ENCODE peak calls at places on chromosomes 2 and 18, in five cellular contexts. K is small intestine; J is CD8-positive, alpha-beta memory T cell; A is GM23248; Q is psoas muscle. W is an unnamed sample.
A peak's percentile ranks its signal among the peaks of the same experiment; 100 is the strongest.

GRCh38 chr2:121342751-121343150 is 57.7 kb upstream of the TFCP2L1 start:
- DNase-seq in K (no peak), J (no peak), A (no peak), Q (no peak), W (no peak)

GRCh38 chr2:69720404-69720803 is 21.5 kb upstream of the ANXA4 start:
- DNase-seq in K (no peak), J (no peak), A (peak; percentile 43), Q (no peak), W (no peak)

GRCh38 chr2:120749506-120750431 is 14.1 kb downstream of the GLI2 start:
- DNase-seq in K (no peak), J (no peak), A (peak; percentile 40), Q (no peak), W (peak; percentile 61)

GRCh38 chr2:30530346-30530745 is 83.3 kb downstream of the LCLAT1 start:
- DNase-seq in K (no peak), J (no peak), A (no peak), Q (no peak), W (no peak)

GRCh38 chr18:32362484-32362883 is 108.2 kb downstream of the GAREM1 start:
- DNase-seq in K (no peak), J (no peak), A (no peak), Q (no peak), W (no peak)

GRCh38 chr2:127641846-127642510 is 4.0 kb upstream of the GPR17 start:
- DNase-seq in K (no peak), J (peak; percentile 65), A (no peak), Q (no peak), W (no peak)

GRCh38 chr18:80247403-80247916 is at the start of gene PARD6G:
- DNase-seq in K (peak; percentile 56), J (peak; percentile 79), A (peak; percentile 88), Q (peak; percentile 81), W (peak; percentile 82)

GRCh38 chr2:217142649-217143266 is 282.9 kb upstream of the TNP1 start:
- DNase-seq in K (peak; percentile 14), J (no peak), A (peak; percentile 26), Q (no peak), W (no peak)

GRCh38 chr2:150981826-150982225 is 279.8 kb downstream of the RBM43 start:
- DNase-seq in K (no peak), J (no peak), A (peak; percentile 14), Q (no peak), W (no peak)

GRCh38 chr2:8536686-8537571 is 144.9 kb upstream of the ID2 start:
- DNase-seq in K (no peak), J (no peak), A (peak; percentile 76), Q (no peak), W (no peak)

GRCh38 chr2:202373490-202373889 is 2.6 kb upstream of the BMPR2 start:
- DNase-seq in K (no peak), J (no peak), A (peak; percentile 20), Q (no peak), W (no peak)

GRCh38 chr2:47867205-47867604 is 39.1 kb downstream of the FBXO11 start:
- DNase-seq in K (peak; percentile 67), J (no peak), A (peak; percentile 91), Q (no peak), W (no peak)

GRCh38 chr2:110149330-110150220 is 34.0 kb upstream of the MALL start:
- DNase-seq in K (no peak), J (no peak), A (peak; percentile 85), Q (no peak), W (no peak)

GRCh38 chr2:144097440-144098225 is 422.3 kb downstream of the ZEB2 start:
- DNase-seq in K (no peak), J (no peak), A (no peak), Q (no peak), W (no peak)

GRCh38 chr2:9234680-9235387 is 28.2 kb downstream of the ASAP2 start:
- DNase-seq in K (peak; percentile 74), J (no peak), A (peak; percentile 86), Q (no peak), W (no peak)

GRCh38 chr18:43876286-43877082 is 599.2 kb upstream of the SYT4 start:
- DNase-seq in K (no peak), J (no peak), A (peak; percentile 20), Q (no peak), W (no peak)

GRCh38 chr2:10204326-10205200 is 82.0 kb downstream of the RRM2 start:
- DNase-seq in K (no peak), J (no peak), A (peak; percentile 65), Q (no peak), W (no peak)

GRCh38 chr18:37381554-37381953 is 184.0 kb downstream of the CELF4 start:
- DNase-seq in K (no peak), J (no peak), A (no peak), Q (no peak), W (no peak)

GRCh38 chr2:53828331-53828730 is 31.4 kb downstream of the GPR75 start:
- DNase-seq in K (no peak), J (no peak), A (no peak), Q (no peak), W (no peak)

GRCh38 chr2:53829252-53829651 is 30.5 kb downstream of the GPR75 start:
- DNase-seq in K (no peak), J (no peak), A (no peak), Q (no peak), W (no peak)

GRCh38 chr2:53829669-53830290 is 30.0 kb downstream of the GPR75 start:
- DNase-seq in K (no peak), J (no peak), A (no peak), Q (peak; percentile 19), W (no peak)

GRCh38 chr2:53827398-53828175 is 32.2 kb downstream of the GPR75 start:
- DNase-seq in K (no peak), J (no peak), A (no peak), Q (no peak), W (no peak)

DNA sequence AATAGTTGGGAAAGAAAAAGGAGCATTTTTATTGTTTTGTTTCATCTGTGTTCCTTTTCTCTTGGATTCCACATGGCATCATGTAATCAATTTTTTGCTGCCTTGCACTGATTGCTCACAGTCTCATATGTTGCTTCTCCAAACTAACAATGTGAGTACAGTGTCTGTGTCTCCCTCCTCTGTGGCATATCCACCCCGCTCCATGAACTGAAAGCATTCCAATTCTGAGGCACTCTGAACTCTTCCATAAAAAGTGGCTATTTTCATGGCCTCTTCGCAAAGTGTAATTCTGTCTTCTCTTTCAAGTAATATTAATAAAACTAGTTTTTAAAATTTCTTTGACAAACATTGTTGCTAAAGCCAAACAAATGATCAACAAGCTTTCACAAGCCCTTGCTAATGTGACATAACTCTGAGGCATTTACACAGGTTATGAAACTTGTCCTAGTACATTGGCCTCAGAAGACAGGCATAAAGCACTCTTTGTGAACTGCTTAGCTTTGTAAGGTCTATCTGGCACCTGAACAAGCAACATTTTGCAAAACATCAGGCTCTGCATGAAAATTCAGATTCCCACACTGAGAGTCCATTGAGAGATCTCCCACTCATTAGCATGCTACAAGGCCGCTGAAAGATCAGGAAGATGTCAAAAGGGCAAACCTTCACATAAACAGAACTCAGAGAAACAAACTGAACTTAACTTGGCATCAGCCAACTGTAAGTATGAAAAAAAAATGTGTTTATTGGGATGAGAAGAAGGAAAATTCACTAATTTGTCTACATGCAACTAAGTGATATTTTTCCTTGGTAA is 33.0 kb downstream of the GPR75 start:
- DNase-seq in K (no peak), J (no peak), A (peak; percentile 19), Q (no peak), W (no peak)
- H3K27ac ChIP-seq in K (no peak overlapping the region), J (no peak overlapping the region), A (no peak overlapping the region), Q (no peak overlapping the region), W (no peak overlapping the region)

GRCh38 chr18:72161686-72162085 is 382.5 kb downstream of the CBLN2 start:
- DNase-seq in K (no peak), J (no peak), A (no peak), Q (no peak), W (no peak)

GRCh38 chr18:72155327-72155726 is 388.8 kb downstream of the CBLN2 start:
- DNase-seq in K (no peak), J (no peak), A (no peak), Q (no peak), W (no peak)

GRCh38 chr18:72160504-72161445 is 383.4 kb downstream of the CBLN2 start:
- DNase-seq in K (no peak), J (no peak), A (no peak), Q (no peak), W (no peak)
- H3K9me3 ChIP-seq in K (no peaks in the 10 kb centered on the region), J (no peaks in the 10 kb centered on the region), A (no peaks in the 10 kb centered on the region), Q (no peaks in the 10 kb centered on the region), W (no peaks in the 10 kb centered on the region)

GRCh38 chr2:71715241-71715750 is 261.9 kb downstream of the DYSF start:
- DNase-seq in K (no peak), J (no peak), A (no peak), Q (no peak), W (no peak)

GRCh38 chr2:71713581-71714580 is 260.5 kb downstream of the DYSF start:
- DNase-seq in K (no peak), J (no peak), A (peak; percentile 28), Q (peak; percentile 44), W (peak; percentile 67)

GRCh38 chr2:71716697-71717624 is 263.6 kb downstream of the DYSF start:
- DNase-seq in K (no peak), J (no peak), A (peak; percentile 93), Q (peak; percentile 97), W (peak; percentile 98)

GRCh38 chr2:71715951-71716696 is 262.8 kb downstream of the DYSF start:
- DNase-seq in K (no peak), J (no peak), A (no peak), Q (no peak), W (no peak)

DNA sequence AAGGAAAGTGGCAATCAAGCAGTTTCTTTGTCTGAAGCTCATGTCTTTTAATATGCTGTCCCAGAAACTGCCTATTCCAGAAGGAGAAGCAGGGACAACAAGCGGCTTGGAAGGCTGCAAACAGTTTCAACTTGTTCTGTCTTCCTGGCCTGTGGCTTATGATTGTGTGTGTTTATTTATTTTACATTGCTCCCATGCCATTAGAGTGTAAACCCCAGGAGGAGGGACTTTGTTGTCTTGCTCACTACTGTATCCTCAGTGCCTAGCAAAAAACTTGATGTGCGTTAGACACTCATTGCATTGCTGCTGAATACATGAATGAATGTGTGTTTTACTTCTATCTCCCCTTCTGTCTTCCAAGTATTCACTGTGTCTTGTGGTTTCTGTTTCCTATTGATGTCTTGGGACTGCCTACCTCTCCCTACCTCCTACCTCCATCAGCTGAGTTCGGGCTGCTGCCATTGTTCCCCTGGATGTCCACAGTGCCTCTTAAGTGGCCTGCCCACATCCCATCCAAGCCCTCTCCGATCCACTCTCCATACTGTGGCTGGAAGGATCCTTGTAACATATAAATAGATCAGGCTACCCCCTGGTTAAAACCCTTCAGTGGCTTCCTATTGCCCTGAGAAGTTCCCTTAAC is 261.4 kb downstream of the DYSF start:
- DNase-seq in K (no peak), J (no peak), A (no peak), Q (no peak), W (no peak)
- H3K4me1 ChIP-seq in K (peaks cover 4% of the 10 kb centered on the region), J (no peaks in the 10 kb centered on the region), A (peaks cover 20% of the 10 kb centered on the region), Q (peaks cover 59% of the 10 kb centered on the region), W (peaks cover 90% of the 10 kb centered on the region)

GRCh38 chr18:75209952-75210261 is 690 bp upstream of the TSHZ1 start:
- DNase-seq in K (no peak), J (no peak), A (peak; percentile 59), Q (no peak), W (no peak)
- H3K27ac ChIP-seq in K (peak overlapping the region; percentile 94), J (peak overlapping the region; percentile 75), A (peak overlapping the region; percentile 78), Q (peak overlapping the region; percentile 99), W (peak overlapping the region; percentile 98)

GRCh38 chr18:39149211-39149806 is 1583.7 kb upstream of the CELF4 start:
- DNase-seq in K (no peak), J (no peak), A (no peak), Q (no peak), W (no peak)
- H3K9me3 ChIP-seq in K (no peaks in the 10 kb centered on the region), J (no peaks in the 10 kb centered on the region), A (no peaks in the 10 kb centered on the region), Q (no peaks in the 10 kb centered on the region), W (no peaks in the 10 kb centered on the region)

W was measured in tibial artery.